ENCODE peak calls at places on chromosomes 13 and 19, in nine cellular contexts. W is amniotic stem cell; M is glomerular endothelial cell; V is Daoy; E is CD8-positive, alpha-beta memory T cell; O is thoracic aorta; K is HS-27A; F is transverse colon; Z is ELR. J is an unnamed sample.

GRCh38 chr19:16021796-16022195 is 54.5 kb upstream of the TPM4 start:
- DNase-seq in W (no peak), M (no peak), V (no peak), E (no peak), O (no peak), K (no peak), F (no peak), Z (no peak), J (no peak)

GRCh38 chr19:15452111-15453047 is 2.6 kb upstream of the WIZ start:
- DNase-seq in W (no peak), M (peak), V (peak), E (no peak), O (peak), K (no peak), F (peak), Z (peak), J (peak)

GRCh38 chr13:26412961-26413716 is 144.3 kb upstream of the WASF3 start:
- DNase-seq in W (no peak), M (no peak), V (no peak), E (no peak), O (no peak), K (no peak), F (no peak), Z (no peak), J (no peak)

GRCh38 chr19:4052114-4052992 is 14.3 kb downstream of the ZBTB7A start:
- DNase-seq in W (no peak), M (no peak), V (peak), E (no peak), O (no peak), K (no peak), F (peak), Z (peak), J (no peak)

GRCh38 chr13:53159439-53159838 is 130.8 kb downstream of the OLFM4 start:
- DNase-seq in W (no peak), M (no peak), V (no peak), E (no peak), O (no peak), K (no peak), F (no peak), Z (no peak), J (no peak)

GRCh38 chr19:45815501-45816216 is 551 bp upstream of the RSPH6A start:
- DNase-seq in W (no peak), M (no peak), V (no peak), E (no peak), O (no peak), K (no peak), F (no peak), Z (no peak), J (no peak)

GRCh38 chr19:50325310-50326100 is 3.7 kb downstream of the KCNC3 start:
- DNase-seq in W (no peak), M (no peak), V (peak), E (peak), O (no peak), K (no peak), F (peak), Z (peak), J (peak)

GRCh38 chr19:33392341-33393285 is 19.1 kb downstream of the CEBPG start:
- DNase-seq in W (no peak), M (no peak), V (no peak), E (no peak), O (no peak), K (no peak), F (peak), Z (no peak), J (no peak)

GRCh38 chr19:7224205-7224833 is 69.9 kb downstream of the INSR start:
- DNase-seq in W (no peak), M (no peak), V (peak), E (no peak), O (no peak), K (no peak), F (peak), Z (no peak), J (no peak)

GRCh38 chr13:94433055-94433947 is 46.2 kb downstream of the DCT start:
- DNase-seq in W (no peak), M (no peak), V (no peak), E (no peak), O (no peak), K (no peak), F (peak), Z (no peak), J (no peak)

GRCh38 chr13:96817336-96817941 is 176.8 kb downstream of the OXGR1 start:
- DNase-seq in W (no peak), M (peak), V (no peak), E (no peak), O (no peak), K (no peak), F (no peak), Z (peak), J (no peak)

GRCh38 chr13:100039740-100040139 is 49.2 kb upstream of the PCCA start:
- DNase-seq in W (no peak), M (no peak), V (no peak), E (no peak), O (no peak), K (peak), F (no peak), Z (peak), J (no peak)

GRCh38 chr19:40245506-40246128 is 19.1 kb upstream of the CCNP start:
- DNase-seq in W (no peak), M (no peak), V (no peak), E (no peak), O (no peak), K (no peak), F (no peak), Z (no peak), J (no peak)

GRCh38 chr13:75541287-75541686 is 3.6 kb upstream of the COMMD6 start:
- DNase-seq in W (no peak), M (no peak), V (no peak), E (no peak), O (no peak), K (no peak), F (no peak), Z (peak), J (no peak)

GRCh38 chr13:110308377-110309158 is 1.5 kb downstream of the COL4A2 start:
- DNase-seq in W (no peak), M (no peak), V (peak), E (no peak), O (no peak), K (no peak), F (no peak), Z (peak), J (no peak)

GRCh38 chr19:2812414-2813234 is 7.0 kb upstream of the ZNF554 start:
- DNase-seq in W (no peak), M (no peak), V (no peak), E (no peak), O (no peak), K (no peak), F (no peak), Z (no peak), J (no peak)

GRCh38 chr19:55681131-55682087 is 6.4 kb downstream of the EPN1 start:
- DNase-seq in W (no peak), M (no peak), V (no peak), E (no peak), O (no peak), K (no peak), F (no peak), Z (no peak), J (no peak)

GRCh38 chr19:33496496-33496895 is 25.1 kb downstream of the PEPD start:
- DNase-seq in W (no peak), M (no peak), V (no peak), E (no peak), O (no peak), K (no peak), F (no peak), Z (no peak), J (no peak)

GRCh38 chr19:15378529-15379082 is 981 bp downstream of the AKAP8 start:
- DNase-seq in W (peak), M (no peak), V (peak), E (peak), O (no peak), K (peak), F (peak), Z (peak), J (no peak)

GRCh38 chr19:45876411-45877197 is 9.3 kb downstream of the IRF2BP1 start:
- DNase-seq in W (no peak), M (no peak), V (peak), E (no peak), O (no peak), K (no peak), F (peak), Z (no peak), J (no peak)

GRCh38 chr13:80399340-80400163 is 58.6 kb upstream of the SPRY2 start:
- DNase-seq in W (no peak), M (no peak), V (peak), E (no peak), O (no peak), K (no peak), F (peak), Z (peak), J (no peak)

GRCh38 chr13:41827507-41828213 is 133.2 kb downstream of the VWA8 start:
- DNase-seq in W (peak), M (peak), V (peak), E (no peak), O (peak), K (peak), F (no peak), Z (peak), J (no peak)

J was measured in GOT3.